ENCODE peak calls at places on chromosomes 5 and 9, in six cellular contexts. P is mesendoderm, L is IMR-90, F is H9, U is neuronal stem cell, S is H1. Z is an unnamed sample.

GRCh38 chr5:91293131-91293530 is 90.0 kb downstream of the ARRDC3 start:
- DNase-seq in P (peak; percentile 92), L (peak; percentile 55), F (peak; percentile 56), U (peak; percentile 44), S (no peak), Z (peak; percentile 51)

GRCh38 chr5:137218471-137218870 is 280.7 kb downstream of the SPOCK1 start:
- DNase-seq in P (no peak), L (peak; percentile 52), F (no peak), U (no peak), S (no peak), Z (no peak)

GRCh38 chr5:74127377-74128338 is 501.7 kb downstream of the ARHGEF28 start:
- DNase-seq in P (peak; percentile 67), L (peak; percentile 33), F (no peak), U (no peak), S (no peak), Z (no peak)

GRCh38 chr5:35229076-35230042 is 928 bp downstream of the PRLR start:
- DNase-seq in P (peak; percentile 95), L (no peak), F (peak; percentile 86), U (peak; percentile 30), S (peak; percentile 74), Z (no peak)

GRCh38 chr9:107020040-107020530 is 157.1 kb downstream of the ZNF462 start:
- DNase-seq in P (peak; percentile 83), L (peak; percentile 96), F (no peak), U (peak; percentile 35), S (no peak), Z (peak; percentile 97)

GRCh38 chr5:180138214-180138975 is 66.8 kb upstream of the RNF130 start:
- DNase-seq in P (no peak), L (no peak), F (no peak), U (no peak), S (no peak), Z (no peak)

GRCh38 chr5:171595801-171596231 is 176.4 kb downstream of the FGF18 start:
- DNase-seq in P (no peak), L (peak; percentile 92), F (peak; percentile 5), U (no peak), S (no peak), Z (peak; percentile 57)

GRCh38 chr5:159668556-159668955 is 247.7 kb upstream of the ADRA1B start:
- DNase-seq in P (no peak), L (no peak), F (no peak), U (no peak), S (no peak), Z (no peak)

GRCh38 chr5:179258001-179258921 is 87.0 kb downstream of the ADAMTS2 start:
- DNase-seq in P (no peak), L (no peak), F (peak; percentile 14), U (no peak), S (no peak), Z (no peak)

GRCh38 chr9:103245369-103245768 is 250.2 kb downstream of the CYLC2 start:
- DNase-seq in P (peak; percentile 20), L (no peak), F (no peak), U (no peak), S (no peak), Z (no peak)

GRCh38 chr5:138354926-138355378 is 2.5 kb downstream of the KDM3B start:
- DNase-seq in P (peak; percentile 88), L (peak; percentile 77), F (peak; percentile 64), U (peak; percentile 59), S (no peak), Z (peak; percentile 78)

GRCh38 chr5:125394661-125395280 is 648.3 kb upstream of the ZNF608 start:
- DNase-seq in P (no peak), L (no peak), F (no peak), U (no peak), S (no peak), Z (no peak)

GRCh38 chr5:80105698-80106439 is 70.7 kb downstream of the THBS4 start:
- DNase-seq in P (no peak), L (no peak), F (no peak), U (no peak), S (no peak), Z (no peak)

GRCh38 chr5:139584137-139584536 is 23.0 kb downstream of the UBE2D2 start:
- DNase-seq in P (no peak), L (no peak), F (no peak), U (no peak), S (no peak), Z (no peak)

GRCh38 chr5:148374693-148375360 is 8.9 kb upstream of the FBXO38 start:
- DNase-seq in P (peak; percentile 95), L (peak; percentile 65), F (peak; percentile 77), U (peak; percentile 33), S (peak; percentile 29), Z (peak; percentile 86)

GRCh38 chr5:122142480-122142879 is 13.1 kb downstream of the ZNF474 start:
- DNase-seq in P (no peak), L (peak; percentile 93), F (no peak), U (no peak), S (no peak), Z (peak; percentile 84)

GRCh38 chr5:6176294-6176693 is 202.1 kb downstream of the MED10 start:
- DNase-seq in P (no peak), L (no peak), F (no peak), U (no peak), S (no peak), Z (no peak)

GRCh38 chr5:54704341-54704740 is 186.8 kb downstream of the SNX18 start:
- DNase-seq in P (no peak), L (peak; percentile 81), F (no peak), U (no peak), S (no peak), Z (peak; percentile 77)

GRCh38 chr5:132322266-132322665 is 28.1 kb downstream of the SLC22A4 start:
- DNase-seq in P (peak; percentile 84), L (no peak), F (peak; percentile 71), U (peak; percentile 66), S (peak; percentile 41), Z (no peak)

GRCh38 chr5:89330087-89330486 is 447.1 kb upstream of the MEF2C start:
- DNase-seq in P (no peak), L (no peak), F (no peak), U (no peak), S (no peak), Z (no peak)

GRCh38 chr9:98550206-98550820 is 158.4 kb downstream of the GABBR2 start:
- DNase-seq in P (no peak), L (peak; percentile 82), F (no peak), U (no peak), S (no peak), Z (peak; percentile 3)

GRCh38 chr9:90894956-90895687 is 93.5 kb downstream of the SYK start:
- DNase-seq in P (peak; percentile 33), L (no peak), F (peak; percentile 59), U (no peak), S (no peak), Z (peak; percentile 23)

DNA sequence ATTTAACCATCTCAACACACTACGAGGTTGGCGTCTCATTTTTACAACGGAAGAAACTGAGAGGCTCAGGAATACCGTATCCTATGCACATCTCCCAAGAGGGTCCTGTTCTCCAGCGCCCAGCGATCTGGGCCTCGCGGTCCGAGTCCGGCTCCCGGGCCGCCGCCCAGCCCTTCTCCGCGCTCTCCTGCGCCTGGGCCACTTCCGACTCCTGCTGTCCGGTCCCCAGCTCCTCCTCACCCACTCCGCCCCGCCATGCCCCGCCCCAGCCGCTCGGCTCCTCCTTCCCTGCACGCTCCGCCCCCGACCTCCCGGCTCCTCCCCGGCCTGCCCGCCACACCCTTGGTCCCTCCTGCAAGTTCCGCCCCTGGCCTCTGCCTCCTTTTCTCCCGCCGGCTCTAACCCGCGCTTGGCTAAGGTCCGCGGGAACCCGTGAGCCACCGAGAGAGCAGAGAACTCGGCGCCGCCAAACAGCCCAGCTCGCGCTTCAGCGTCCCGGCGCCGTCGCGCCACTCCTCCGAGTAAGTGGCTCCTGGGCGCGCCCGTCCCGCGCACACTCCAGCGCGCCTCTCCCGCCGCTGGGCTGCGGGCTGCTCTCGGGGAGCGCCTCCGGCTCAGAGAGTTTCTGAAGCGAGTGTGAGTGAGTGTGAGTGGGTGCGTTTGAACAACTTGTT is 87.3 kb upstream of the TNFAIP8 start:
- DNase-seq in P (peak; percentile 97), L (peak; percentile 90), F (peak; percentile 98), U (peak; percentile 87), S (peak; percentile 93), Z (peak; percentile 93)
- H2AK5ac ChIP-seq in P (no peak overlapping the region), L (peak overlapping the region; percentile 98), F (no peak overlapping the region), U (no peak overlapping the region), S (no peak overlapping the region), Z (no peak overlapping the region)

DNA sequence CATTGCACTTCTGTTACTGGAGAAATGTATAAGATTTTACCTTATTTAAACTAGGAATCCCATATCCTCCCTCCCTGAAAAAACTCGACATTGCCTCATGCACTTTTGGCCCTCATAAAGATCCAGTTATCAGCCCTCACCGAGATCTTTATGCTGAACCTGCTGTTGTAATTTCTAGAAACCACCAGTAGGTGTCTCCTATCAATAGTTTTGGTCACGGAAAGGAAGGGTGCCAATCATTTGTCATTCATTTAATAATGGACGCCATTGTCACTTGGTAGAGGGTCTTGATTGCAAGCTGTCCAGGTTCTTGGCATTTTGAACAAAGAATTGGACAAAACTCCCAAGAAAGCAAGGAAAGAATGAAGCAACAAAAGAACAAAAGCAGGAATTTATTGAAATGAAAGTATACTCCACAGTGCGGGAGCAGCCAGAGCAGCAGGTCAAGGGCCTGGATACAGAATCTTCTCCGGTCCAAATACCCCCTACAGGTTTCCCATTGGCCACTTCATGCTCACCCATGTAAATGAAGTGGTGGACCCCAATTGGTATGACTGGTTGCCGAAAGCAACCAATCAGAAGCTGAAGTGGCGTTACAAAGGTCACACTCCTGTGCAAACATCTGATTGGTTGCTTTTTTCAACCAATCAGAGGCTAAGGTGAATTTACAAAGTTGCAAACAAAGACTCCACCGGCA is 524.3 kb downstream of the PSAT1 start:
- DNase-seq in P (peak; percentile 62), L (peak; percentile 42), F (no peak), U (no peak), S (no peak), Z (peak; percentile 48)
- H2AK5ac ChIP-seq in P (no peak overlapping the region), L (no peak overlapping the region), F (no peak overlapping the region), U (no peak overlapping the region), S (no peak overlapping the region), Z (no peak overlapping the region)

GRCh38 chr5:167852515-167852914 is 438.9 kb upstream of the WWC1 start:
- DNase-seq in P (no peak), L (no peak), F (no peak), U (no peak), S (no peak), Z (no peak)

GRCh38 chr5:167849874-167850273 is 441.6 kb upstream of the WWC1 start:
- DNase-seq in P (peak; percentile 60), L (no peak), F (no peak), U (no peak), S (no peak), Z (no peak)

GRCh38 chr5:167853421-167853820 is 438.0 kb upstream of the WWC1 start:
- DNase-seq in P (no peak), L (peak; percentile 59), F (no peak), U (no peak), S (no peak), Z (peak; percentile 76)

GRCh38 chr5:167851416-167851815 is 440.0 kb upstream of the WWC1 start:
- DNase-seq in P (no peak), L (no peak), F (no peak), U (no peak), S (no peak), Z (no peak)

DNA sequence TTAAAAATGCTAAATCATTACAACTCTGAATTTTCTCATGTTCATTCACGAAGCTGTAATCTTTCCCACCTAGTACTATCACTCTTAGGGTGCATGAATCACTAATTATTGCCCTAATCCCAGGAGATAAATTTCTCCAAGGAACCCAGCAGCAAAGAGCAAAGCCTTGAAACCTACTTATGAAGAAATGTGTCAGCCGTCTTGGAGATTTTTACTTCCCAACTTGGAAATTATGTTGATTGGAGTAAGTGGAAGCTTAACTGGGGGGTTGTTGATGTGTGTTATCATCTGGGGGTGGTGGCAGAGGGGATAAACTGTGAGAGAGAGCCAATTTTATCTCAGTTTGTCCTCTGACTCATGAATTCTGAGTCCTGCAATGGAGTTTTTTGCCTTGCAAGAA is 440.5 kb upstream of the WWC1 start:
- DNase-seq in P (peak; percentile 96), L (no peak), F (no peak), U (no peak), S (no peak), Z (peak; percentile 33)
- H2AK5ac ChIP-seq in P (no peak overlapping the region), L (no peak overlapping the region), F (no peak overlapping the region), U (no peak overlapping the region), S (no peak overlapping the region), Z (no peak overlapping the region)

GRCh38 chr5:150599917-150600511 is 40.4 kb upstream of the SYNPO start:
- DNase-seq in P (no peak), L (peak; percentile 86), F (no peak), U (no peak), S (no peak), Z (peak; percentile 86)
- H2AK5ac ChIP-seq in P (no peak overlapping the region), L (no peak overlapping the region), F (no peak overlapping the region), U (no peak overlapping the region), S (no peak overlapping the region), Z (peak overlapping the region; percentile 38)

Z was measured in mesenchymal stem cell.